ENCODE peak calls at places on chromosomes 13 and 19, in four cellular contexts. F is NCI-H2029, E is T follicular helper cell, V is NCI-H2081. Y is an unnamed sample.

GRCh38 chr13:114067886-114068722 is 64.3 kb downstream of the RASA3 start:
- DNase-seq in F (no peak), E (no peak), V (no peak), Y (no peak)

GRCh38 chr19:42394751-42395150 is 4.7 kb upstream of the CNFN start:
- DNase-seq in F (no peak), E (no peak), V (no peak), Y (no peak)

GRCh38 chr19:58480831-58481230 is 4.7 kb downstream of the ZNF446 start:
- DNase-seq in F (no peak), E (no peak), V (no peak), Y (no peak)

GRCh38 chr13:74134777-74135305 is 637 bp upstream of the KLF12 start:
- DNase-seq in F (peak), E (peak), V (peak), Y (peak)

GRCh38 chr19:41795031-41795461 is 1.3 kb upstream of the CEACAM3 start:
- DNase-seq in F (peak), E (peak), V (peak), Y (no peak)

GRCh38 chr13:28100149-28101121 is at the start of gene FLT3:
- DNase-seq in F (no peak), E (no peak), V (peak), Y (peak)

GRCh38 chr19:54430306-54431254 is 15.3 kb downstream of the TTYH1 start:
- DNase-seq in F (no peak), E (peak), V (peak), Y (peak)

GRCh38 chr19:51440846-51441409 is 17.3 kb downstream of the SIGLEC8 start:
- DNase-seq in F (no peak), E (no peak), V (no peak), Y (no peak)

GRCh38 chr19:54114340-54114826 is 1.1 kb downstream of the TFPT start:
- DNase-seq in F (no peak), E (peak), V (peak), Y (peak)

GRCh38 chr19:15122331-15123030 is 15.3 kb downstream of the SYDE1 start:
- DNase-seq in F (no peak), E (no peak), V (no peak), Y (no peak)

GRCh38 chr13:42967660-42968059 is 24.4 kb downstream of the EPSTI1 start:
- DNase-seq in F (no peak), E (no peak), V (no peak), Y (no peak)

GRCh38 chr19:45764947-45765346 is 4.1 kb downstream of the SIX5 start:
- DNase-seq in F (no peak), E (no peak), V (no peak), Y (no peak)

GRCh38 chr13:44352202-44352601 is 21.4 kb upstream of the SERP2 start:
- DNase-seq in F (no peak), E (no peak), V (no peak), Y (no peak)

GRCh38 chr13:46057251-46058015 is 4.9 kb upstream of the ZC3H13 start:
- DNase-seq in F (no peak), E (no peak), V (no peak), Y (no peak)

GRCh38 chr19:38737297-38737865 is 6.9 kb downstream of the CAPN12 start:
- DNase-seq in F (no peak), E (no peak), V (no peak), Y (no peak)

GRCh38 chr19:54873990-54874389 is at the start of gene FCAR:
- DNase-seq in F (no peak), E (no peak), V (no peak), Y (no peak)